ENCODE peak calls at places on chromosomes 3 and 15, in seven cellular contexts. One of them, this sample, is unnamed.

GRCh38 chr3:52121813-52122212 is 32.4 kb downstream of the POC1A start:
- DNase-seq in H1: no peak
- DNase-seq in GM12892: no peak
- DNase-seq in GM12878: no peak
- DNase-seq in SK-N-SH: no peak
- DNase-seq in HepG2: no peak
- DNase-seq in K562: no peak
- DNase-seq in this sample: no peak

GRCh38 chr15:33988384-33988783 is 20.1 kb downstream of the CHRM5 start:
- DNase-seq in H1: no peak
- DNase-seq in GM12892: no peak
- DNase-seq in GM12878: no peak
- DNase-seq in SK-N-SH: no peak
- DNase-seq in HepG2: peak
- DNase-seq in K562: no peak
- DNase-seq in this sample: no peak

GRCh38 chr3:71862374-71863145 is 77.6 kb upstream of the PROK2 start:
- DNase-seq in H1: no peak
- DNase-seq in GM12892: no peak
- DNase-seq in GM12878: no peak
- DNase-seq in SK-N-SH: no peak
- DNase-seq in HepG2: no peak
- DNase-seq in K562: no peak
- DNase-seq in this sample: no peak

GRCh38 chr3:181610973-181611265 is 100.8 kb upstream of the SOX2 start:
- DNase-seq in H1: no peak
- DNase-seq in GM12892: no peak
- DNase-seq in GM12878: no peak
- DNase-seq in SK-N-SH: no peak
- DNase-seq in HepG2: no peak
- DNase-seq in K562: no peak
- DNase-seq in this sample: no peak

GRCh38 chr3:16329792-16330061 is 64.7 kb downstream of the OXNAD1 start:
- DNase-seq in H1: no peak
- DNase-seq in GM12892: no peak
- DNase-seq in GM12878: no peak
- DNase-seq in SK-N-SH: peak
- DNase-seq in HepG2: no peak
- DNase-seq in K562: no peak
- DNase-seq in this sample: no peak

GRCh38 chr3:183513046-183513706 is 42.3 kb downstream of the KLHL6 start:
- DNase-seq in H1: no peak
- DNase-seq in GM12892: no peak
- DNase-seq in GM12878: no peak
- DNase-seq in SK-N-SH: no peak
- DNase-seq in HepG2: no peak
- DNase-seq in K562: no peak
- DNase-seq in this sample: no peak

GRCh38 chr3:155744091-155744625 is 713 bp downstream of the PLCH1 start:
- DNase-seq in H1: peak
- DNase-seq in GM12892: peak
- DNase-seq in GM12878: no peak
- DNase-seq in SK-N-SH: peak
- DNase-seq in HepG2: peak
- DNase-seq in K562: peak
- DNase-seq in this sample: peak

GRCh38 chr15:34318277-34319079 is 19.1 kb downstream of the SLC12A6 start:
- DNase-seq in H1: peak
- DNase-seq in GM12892: no peak
- DNase-seq in GM12878: no peak
- DNase-seq in SK-N-SH: no peak
- DNase-seq in HepG2: peak
- DNase-seq in K562: peak
- DNase-seq in this sample: no peak

GRCh38 chr3:115321396-115321795 is 174.3 kb upstream of the ZBTB20 start:
- DNase-seq in H1: no peak
- DNase-seq in GM12892: no peak
- DNase-seq in GM12878: no peak
- DNase-seq in SK-N-SH: no peak
- DNase-seq in HepG2: no peak
- DNase-seq in K562: no peak
- DNase-seq in this sample: no peak

GRCh38 chr3:177050466-177051237 is 146.6 kb downstream of the TBL1XR1 start:
- DNase-seq in H1: no peak
- DNase-seq in GM12892: no peak
- DNase-seq in GM12878: no peak
- DNase-seq in SK-N-SH: peak
- DNase-seq in HepG2: peak
- DNase-seq in K562: peak
- DNase-seq in this sample: no peak

GRCh38 chr3:18758047-18758704 is 333.0 kb upstream of the SATB1 start:
- DNase-seq in H1: no peak
- DNase-seq in GM12892: no peak
- DNase-seq in GM12878: peak
- DNase-seq in SK-N-SH: peak
- DNase-seq in HepG2: peak
- DNase-seq in K562: peak
- DNase-seq in this sample: no peak

GRCh38 chr15:50218291-50218690 is 36.3 kb downstream of the SLC27A2 start:
- DNase-seq in H1: no peak
- DNase-seq in GM12892: no peak
- DNase-seq in GM12878: no peak
- DNase-seq in SK-N-SH: no peak
- DNase-seq in HepG2: no peak
- DNase-seq in K562: no peak
- DNase-seq in this sample: no peak

GRCh38 chr15:100309109-100309983 is 32.4 kb downstream of the ADAMTS17 start:
- DNase-seq in H1: no peak
- DNase-seq in GM12892: no peak
- DNase-seq in GM12878: no peak
- DNase-seq in SK-N-SH: peak
- DNase-seq in HepG2: no peak
- DNase-seq in K562: no peak
- DNase-seq in this sample: no peak

GRCh38 chr3:192303235-192303634 is 424.1 kb downstream of the FGF12 start:
- DNase-seq in H1: no peak
- DNase-seq in GM12892: no peak
- DNase-seq in GM12878: no peak
- DNase-seq in SK-N-SH: no peak
- DNase-seq in HepG2: no peak
- DNase-seq in K562: no peak
- DNase-seq in this sample: no peak

GRCh38 chr3:51955175-51955892 is at the start of gene GPR62:
- DNase-seq in H1: no peak
- DNase-seq in GM12892: no peak
- DNase-seq in GM12878: no peak
- DNase-seq in SK-N-SH: no peak
- DNase-seq in HepG2: no peak
- DNase-seq in K562: no peak
- DNase-seq in this sample: no peak

GRCh38 chr15:70348581-70349344 is 251.0 kb upstream of the TLE3 start:
- DNase-seq in H1: no peak
- DNase-seq in GM12892: no peak
- DNase-seq in GM12878: no peak
- DNase-seq in SK-N-SH: no peak
- DNase-seq in HepG2: no peak
- DNase-seq in K562: no peak
- DNase-seq in this sample: no peak

GRCh38 chr3:25592510-25592968 is 72.2 kb downstream of the TOP2B start:
- DNase-seq in H1: no peak
- DNase-seq in GM12892: no peak
- DNase-seq in GM12878: no peak
- DNase-seq in SK-N-SH: no peak
- DNase-seq in HepG2: peak
- DNase-seq in K562: peak
- DNase-seq in this sample: no peak

DNA sequence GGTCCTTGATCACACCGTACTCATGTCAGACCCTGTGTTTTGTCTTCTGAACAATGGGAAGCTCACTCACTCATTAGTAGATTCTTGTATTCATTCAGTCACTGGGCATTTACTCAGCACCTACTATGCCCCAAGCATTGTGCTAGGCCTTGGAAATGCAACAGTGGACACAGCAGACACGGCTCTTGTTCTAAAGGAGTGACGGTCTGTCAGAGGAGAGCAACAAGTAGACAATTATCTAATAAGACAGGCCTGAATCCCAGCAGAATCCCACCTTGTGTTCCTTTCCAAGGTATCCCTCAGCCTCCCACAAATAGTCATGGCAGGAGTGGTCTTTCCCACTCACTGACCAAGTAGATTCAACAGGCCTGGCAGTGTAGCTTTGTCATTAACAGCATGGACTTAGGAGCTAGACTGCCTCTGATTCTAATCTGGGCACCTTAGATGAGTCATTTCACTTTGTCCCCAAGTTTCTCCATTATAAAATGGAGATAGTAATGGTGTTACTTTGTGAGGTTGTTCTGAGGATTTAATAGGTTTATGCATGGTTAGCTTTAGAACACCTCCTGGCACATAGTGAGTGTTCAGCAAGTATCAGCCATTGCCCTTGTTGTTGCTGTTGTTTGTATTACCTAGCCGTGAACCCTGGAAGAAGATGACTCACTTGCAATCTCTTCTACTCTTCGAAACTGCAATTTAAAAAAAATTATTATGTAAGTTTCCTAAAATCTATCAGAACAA is 69.1 kb downstream of the SSUH2 start:
- DNase-seq in H1: no peak
- DNase-seq in GM12892: no peak
- DNase-seq in GM12878: no peak
- DNase-seq in SK-N-SH: no peak
- DNase-seq in HepG2: no peak
- DNase-seq in K562: no peak
- DNase-seq in this sample: no peak
- TF ChIP-seq TAF1 in H1: no peak
- TF ChIP-seq TAF1 in GM12892: no peak
- TF ChIP-seq TAF1 in GM12878: no peak
- TF ChIP-seq TAF1 in SK-N-SH: no peak
- TF ChIP-seq TAF1 in HepG2: no peak
- TF ChIP-seq TAF1 in K562: no peak
- TF ChIP-seq TAF1 in this sample: no peak

DNA sequence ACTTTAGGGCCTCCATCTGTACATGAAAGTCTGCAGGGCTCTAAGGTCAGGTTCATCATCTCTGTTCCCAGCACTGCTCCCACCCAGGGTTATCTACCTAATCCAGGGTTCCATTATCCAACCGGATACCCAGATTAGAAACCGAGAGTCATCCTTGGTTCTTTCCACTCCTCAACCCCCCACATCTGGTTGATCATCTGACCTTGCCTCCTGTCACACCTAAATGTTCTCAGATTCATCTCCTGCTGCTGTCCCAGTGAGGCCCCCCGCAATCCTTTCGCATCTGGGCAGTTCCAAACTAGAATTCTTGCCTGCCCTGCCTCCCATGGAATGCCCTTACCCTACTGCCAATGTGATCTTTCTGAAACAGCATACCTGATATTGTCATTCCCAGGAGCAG is 136.5 kb downstream of the PDE8A start:
- DNase-seq in H1: peak
- DNase-seq in GM12892: no peak
- DNase-seq in GM12878: no peak
- DNase-seq in SK-N-SH: no peak
- DNase-seq in HepG2: no peak
- DNase-seq in K562: peak
- DNase-seq in this sample: no peak
- TF ChIP-seq TAF1 in H1: no peak
- TF ChIP-seq TAF1 in GM12892: no peak
- TF ChIP-seq TAF1 in GM12878: no peak
- TF ChIP-seq TAF1 in SK-N-SH: no peak
- TF ChIP-seq TAF1 in HepG2: no peak
- TF ChIP-seq TAF1 in K562: no peak
- TF ChIP-seq TAF1 in this sample: no peak

DNA sequence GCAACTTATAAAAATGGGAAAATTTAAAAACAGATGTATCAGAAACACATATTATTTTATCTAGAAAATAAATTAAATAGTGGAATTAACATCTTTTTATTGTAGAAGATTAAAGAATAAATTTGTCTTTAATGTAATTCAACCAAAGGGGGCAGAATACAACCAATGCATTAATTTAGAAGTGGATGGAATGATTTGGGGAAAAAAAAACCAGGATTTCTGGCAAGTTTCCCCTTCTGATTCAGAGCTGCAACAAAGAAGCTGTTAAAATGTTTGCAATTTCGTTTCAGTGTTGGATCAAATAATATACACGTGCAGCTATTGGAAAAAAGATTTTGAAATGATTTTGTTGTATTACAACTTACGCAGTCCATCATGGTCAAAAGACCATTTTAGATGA is 71.6 kb upstream of the ZNF280D start:
- DNase-seq in H1: no peak
- DNase-seq in GM12892: no peak
- DNase-seq in GM12878: no peak
- DNase-seq in SK-N-SH: no peak
- DNase-seq in HepG2: no peak
- DNase-seq in K562: no peak
- DNase-seq in this sample: no peak
- TF ChIP-seq TAF1 in H1: no peak
- TF ChIP-seq TAF1 in GM12892: no peak
- TF ChIP-seq TAF1 in GM12878: no peak
- TF ChIP-seq TAF1 in SK-N-SH: no peak
- TF ChIP-seq TAF1 in HepG2: no peak
- TF ChIP-seq TAF1 in K562: no peak
- TF ChIP-seq TAF1 in this sample: no peak

GRCh38 chr3:5092018-5092417 is 30.1 kb upstream of the ARL8B start:
- DNase-seq in H1: no peak
- DNase-seq in GM12892: no peak
- DNase-seq in GM12878: no peak
- DNase-seq in SK-N-SH: no peak
- DNase-seq in HepG2: peak
- DNase-seq in K562: no peak
- DNase-seq in this sample: no peak

GRCh38 chr3:5093786-5094185 is 28.3 kb upstream of the ARL8B start:
- DNase-seq in H1: no peak
- DNase-seq in GM12892: no peak
- DNase-seq in GM12878: no peak
- DNase-seq in SK-N-SH: no peak
- DNase-seq in HepG2: no peak
- DNase-seq in K562: no peak
- DNase-seq in this sample: no peak

GRCh38 chr3:5098346-5098745 is 23.7 kb upstream of the ARL8B start:
- DNase-seq in H1: no peak
- DNase-seq in GM12892: no peak
- DNase-seq in GM12878: no peak
- DNase-seq in SK-N-SH: no peak
- DNase-seq in HepG2: no peak
- DNase-seq in K562: no peak
- DNase-seq in this sample: no peak

GRCh38 chr3:5096368-5096767 is 25.7 kb upstream of the ARL8B start:
- DNase-seq in H1: no peak
- DNase-seq in GM12892: no peak
- DNase-seq in GM12878: no peak
- DNase-seq in SK-N-SH: no peak
- DNase-seq in HepG2: no peak
- DNase-seq in K562: no peak
- DNase-seq in this sample: no peak

DNA sequence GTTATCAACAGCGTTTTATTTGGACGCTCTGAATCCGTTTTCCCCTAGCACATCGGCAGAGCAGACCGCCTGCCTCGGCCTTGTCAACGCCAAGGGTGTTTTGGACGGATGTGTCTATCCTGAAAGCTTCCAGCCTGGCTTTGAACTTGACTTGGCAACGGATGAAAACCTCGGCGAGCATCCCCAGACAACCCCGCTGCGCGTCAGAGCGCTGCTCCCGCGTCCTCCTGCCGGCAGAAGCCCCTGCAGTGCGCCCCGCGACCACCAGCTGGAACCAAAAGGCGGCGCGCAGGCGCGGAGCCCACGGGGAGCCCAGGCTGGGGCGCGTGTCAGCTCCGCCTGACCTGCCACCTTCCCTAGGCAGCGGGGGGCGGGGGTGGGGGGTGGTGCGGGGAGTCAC is 26.2 kb upstream of the ARL8B start:
- DNase-seq in H1: peak
- DNase-seq in GM12892: no peak
- DNase-seq in GM12878: no peak
- DNase-seq in SK-N-SH: peak
- DNase-seq in HepG2: no peak
- DNase-seq in K562: no peak
- DNase-seq in this sample: no peak
- TF ChIP-seq TAF1 in H1: no peak
- TF ChIP-seq TAF1 in GM12892: no peak
- TF ChIP-seq TAF1 in GM12878: no peak
- TF ChIP-seq TAF1 in SK-N-SH: no peak
- TF ChIP-seq TAF1 in HepG2: no peak
- TF ChIP-seq TAF1 in K562: no peak
- TF ChIP-seq TAF1 in this sample: no peak

This sample was measured in GM12891.